ENCODE peak calls at places on chromosomes 4 and X, in five cellular contexts. One of them, this sample, is unnamed.

GRCh38 chr4:142703694-142704309 is 142.3 kb downstream of the INPP4B start:
- DNase-seq in activated CD8-positive, alpha-beta memory T cell treated with anti-CD3 and anti-CD28 coated beads for 1 hour: no peak
- DNase-seq in HT-29: no peak
- DNase-seq in activated naive CD8-positive, alpha-beta T cell treated with anti-CD3 and anti-CD28 coated beads for 36 hours: no peak
- DNase-seq in KG1: peak; percentile 72
- DNase-seq in this sample: no peak

GRCh38 chr4:18754180-18754579 is 732.6 kb upstream of the LCORL start:
- DNase-seq in activated CD8-positive, alpha-beta memory T cell treated with anti-CD3 and anti-CD28 coated beads for 1 hour: no peak
- DNase-seq in HT-29: no peak
- DNase-seq in activated naive CD8-positive, alpha-beta T cell treated with anti-CD3 and anti-CD28 coated beads for 36 hours: no peak
- DNase-seq in KG1: no peak
- DNase-seq in this sample: no peak

GRCh38 chr4:149264093-149264733 is 551.4 kb downstream of the IQCM start:
- DNase-seq in activated CD8-positive, alpha-beta memory T cell treated with anti-CD3 and anti-CD28 coated beads for 1 hour: no peak
- DNase-seq in HT-29: peak; percentile 71
- DNase-seq in activated naive CD8-positive, alpha-beta T cell treated with anti-CD3 and anti-CD28 coated beads for 36 hours: no peak
- DNase-seq in KG1: peak; percentile 0
- DNase-seq in this sample: peak; percentile 4

GRCh38 chrX:14235004-14235403 is 205.3 kb upstream of the GEMIN8 start:
- DNase-seq in activated CD8-positive, alpha-beta memory T cell treated with anti-CD3 and anti-CD28 coated beads for 1 hour: no peak
- DNase-seq in HT-29: no peak
- DNase-seq in activated naive CD8-positive, alpha-beta T cell treated with anti-CD3 and anti-CD28 coated beads for 36 hours: no peak
- DNase-seq in KG1: no peak
- DNase-seq in this sample: peak; percentile 4

GRCh38 chrX:150680974-150681373 is 12.2 kb upstream of the MTMR1 start:
- DNase-seq in activated CD8-positive, alpha-beta memory T cell treated with anti-CD3 and anti-CD28 coated beads for 1 hour: no peak
- DNase-seq in HT-29: peak; percentile 49
- DNase-seq in activated naive CD8-positive, alpha-beta T cell treated with anti-CD3 and anti-CD28 coated beads for 36 hours: no peak
- DNase-seq in KG1: no peak
- DNase-seq in this sample: no peak

GRCh38 chr4:75895744-75896314 is 6.4 kb downstream of the PPEF2 start:
- DNase-seq in activated CD8-positive, alpha-beta memory T cell treated with anti-CD3 and anti-CD28 coated beads for 1 hour: no peak
- DNase-seq in HT-29: peak; percentile 83
- DNase-seq in activated naive CD8-positive, alpha-beta T cell treated with anti-CD3 and anti-CD28 coated beads for 36 hours: no peak
- DNase-seq in KG1: no peak
- DNase-seq in this sample: no peak

GRCh38 chr4:145418739-145419138 is 62.9 kb upstream of the SMAD1 start:
- DNase-seq in activated CD8-positive, alpha-beta memory T cell treated with anti-CD3 and anti-CD28 coated beads for 1 hour: no peak
- DNase-seq in HT-29: no peak
- DNase-seq in activated naive CD8-positive, alpha-beta T cell treated with anti-CD3 and anti-CD28 coated beads for 36 hours: no peak
- DNase-seq in KG1: no peak
- DNase-seq in this sample: no peak

GRCh38 chrX:36908801-36909403 is 99.3 kb upstream of the FAM47C start:
- DNase-seq in activated CD8-positive, alpha-beta memory T cell treated with anti-CD3 and anti-CD28 coated beads for 1 hour: no peak
- DNase-seq in HT-29: peak; percentile 34
- DNase-seq in activated naive CD8-positive, alpha-beta T cell treated with anti-CD3 and anti-CD28 coated beads for 36 hours: no peak
- DNase-seq in KG1: peak; percentile 1
- DNase-seq in this sample: no peak

GRCh38 chr4:24032371-24032989 is 142.6 kb upstream of the PPARGC1A start:
- DNase-seq in activated CD8-positive, alpha-beta memory T cell treated with anti-CD3 and anti-CD28 coated beads for 1 hour: no peak
- DNase-seq in HT-29: peak; percentile 18
- DNase-seq in activated naive CD8-positive, alpha-beta T cell treated with anti-CD3 and anti-CD28 coated beads for 36 hours: no peak
- DNase-seq in KG1: no peak
- DNase-seq in this sample: peak; percentile 7

GRCh38 chr4:174564529-174564928 is 42.2 kb upstream of the HPGD start:
- DNase-seq in activated CD8-positive, alpha-beta memory T cell treated with anti-CD3 and anti-CD28 coated beads for 1 hour: no peak
- DNase-seq in HT-29: no peak
- DNase-seq in activated naive CD8-positive, alpha-beta T cell treated with anti-CD3 and anti-CD28 coated beads for 36 hours: no peak
- DNase-seq in KG1: no peak
- DNase-seq in this sample: no peak

GRCh38 chr4:97720869-97721432 is 422.3 kb downstream of the STPG2 start:
- DNase-seq in activated CD8-positive, alpha-beta memory T cell treated with anti-CD3 and anti-CD28 coated beads for 1 hour: no peak
- DNase-seq in HT-29: peak; percentile 32
- DNase-seq in activated naive CD8-positive, alpha-beta T cell treated with anti-CD3 and anti-CD28 coated beads for 36 hours: no peak
- DNase-seq in KG1: no peak
- DNase-seq in this sample: no peak

GRCh38 chr4:120443111-120443510 is 376.5 kb upstream of the MAD2L1 start:
- DNase-seq in activated CD8-positive, alpha-beta memory T cell treated with anti-CD3 and anti-CD28 coated beads for 1 hour: no peak
- DNase-seq in HT-29: no peak
- DNase-seq in activated naive CD8-positive, alpha-beta T cell treated with anti-CD3 and anti-CD28 coated beads for 36 hours: no peak
- DNase-seq in KG1: no peak
- DNase-seq in this sample: no peak

GRCh38 chr4:98728433-98728832 is 70.0 kb upstream of the TSPAN5 start:
- DNase-seq in activated CD8-positive, alpha-beta memory T cell treated with anti-CD3 and anti-CD28 coated beads for 1 hour: no peak
- DNase-seq in HT-29: no peak
- DNase-seq in activated naive CD8-positive, alpha-beta T cell treated with anti-CD3 and anti-CD28 coated beads for 36 hours: no peak
- DNase-seq in KG1: no peak
- DNase-seq in this sample: no peak

GRCh38 chr4:160182727-160183126 is 1079.8 kb downstream of the RAPGEF2 start:
- DNase-seq in activated CD8-positive, alpha-beta memory T cell treated with anti-CD3 and anti-CD28 coated beads for 1 hour: no peak
- DNase-seq in HT-29: no peak
- DNase-seq in activated naive CD8-positive, alpha-beta T cell treated with anti-CD3 and anti-CD28 coated beads for 36 hours: no peak
- DNase-seq in KG1: no peak
- DNase-seq in this sample: no peak

GRCh38 chrX:118495958-118496762 is 545 bp downstream of the DOCK11 start:
- DNase-seq in activated CD8-positive, alpha-beta memory T cell treated with anti-CD3 and anti-CD28 coated beads for 1 hour: peak; percentile 45
- DNase-seq in HT-29: no peak
- DNase-seq in activated naive CD8-positive, alpha-beta T cell treated with anti-CD3 and anti-CD28 coated beads for 36 hours: peak; percentile 74
- DNase-seq in KG1: peak; percentile 23
- DNase-seq in this sample: peak; percentile 73

GRCh38 chr4:125750827-125751466 is 436.2 kb downstream of the FAT4 start:
- DNase-seq in activated CD8-positive, alpha-beta memory T cell treated with anti-CD3 and anti-CD28 coated beads for 1 hour: no peak
- DNase-seq in HT-29: peak; percentile 41
- DNase-seq in activated naive CD8-positive, alpha-beta T cell treated with anti-CD3 and anti-CD28 coated beads for 36 hours: no peak
- DNase-seq in KG1: no peak
- DNase-seq in this sample: no peak

GRCh38 chr4:101419324-101420135 is 72.2 kb upstream of the PPP3CA start:
- DNase-seq in activated CD8-positive, alpha-beta memory T cell treated with anti-CD3 and anti-CD28 coated beads for 1 hour: no peak
- DNase-seq in HT-29: peak; percentile 52
- DNase-seq in activated naive CD8-positive, alpha-beta T cell treated with anti-CD3 and anti-CD28 coated beads for 36 hours: no peak
- DNase-seq in KG1: peak; percentile 21
- DNase-seq in this sample: no peak

GRCh38 chr4:10584042-10584441 is 100.5 kb downstream of the CLNK start:
- DNase-seq in activated CD8-positive, alpha-beta memory T cell treated with anti-CD3 and anti-CD28 coated beads for 1 hour: no peak
- DNase-seq in HT-29: peak; percentile 51
- DNase-seq in activated naive CD8-positive, alpha-beta T cell treated with anti-CD3 and anti-CD28 coated beads for 36 hours: no peak
- DNase-seq in KG1: no peak
- DNase-seq in this sample: peak; percentile 10

GRCh38 chrX:123408856-123409737 is 225.0 kb downstream of the GRIA3 start:
- DNase-seq in activated CD8-positive, alpha-beta memory T cell treated with anti-CD3 and anti-CD28 coated beads for 1 hour: no peak
- DNase-seq in HT-29: no peak
- DNase-seq in activated naive CD8-positive, alpha-beta T cell treated with anti-CD3 and anti-CD28 coated beads for 36 hours: no peak
- DNase-seq in KG1: no peak
- DNase-seq in this sample: no peak

GRCh38 chr4:140686799-140687198 is 69.4 kb downstream of the TBC1D9 start:
- DNase-seq in activated CD8-positive, alpha-beta memory T cell treated with anti-CD3 and anti-CD28 coated beads for 1 hour: no peak
- DNase-seq in HT-29: no peak
- DNase-seq in activated naive CD8-positive, alpha-beta T cell treated with anti-CD3 and anti-CD28 coated beads for 36 hours: no peak
- DNase-seq in KG1: no peak
- DNase-seq in this sample: no peak

GRCh38 chrX:47221756-47222155 is 3.3 kb downstream of the CDK16 start:
- DNase-seq in activated CD8-positive, alpha-beta memory T cell treated with anti-CD3 and anti-CD28 coated beads for 1 hour: no peak
- DNase-seq in HT-29: no peak
- DNase-seq in activated naive CD8-positive, alpha-beta T cell treated with anti-CD3 and anti-CD28 coated beads for 36 hours: no peak
- DNase-seq in KG1: no peak
- DNase-seq in this sample: peak; percentile 21

GRCh38 chrX:136049608-136050007 is 64.4 kb downstream of the SLC9A6 start:
- DNase-seq in activated CD8-positive, alpha-beta memory T cell treated with anti-CD3 and anti-CD28 coated beads for 1 hour: no peak
- DNase-seq in HT-29: no peak
- DNase-seq in activated naive CD8-positive, alpha-beta T cell treated with anti-CD3 and anti-CD28 coated beads for 36 hours: no peak
- DNase-seq in KG1: no peak
- DNase-seq in this sample: no peak

GRCh38 chrX:18389968-18390367 is 35.4 kb upstream of the CDKL5 start:
- DNase-seq in activated CD8-positive, alpha-beta memory T cell treated with anti-CD3 and anti-CD28 coated beads for 1 hour: no peak
- DNase-seq in HT-29: no peak
- DNase-seq in activated naive CD8-positive, alpha-beta T cell treated with anti-CD3 and anti-CD28 coated beads for 36 hours: no peak
- DNase-seq in KG1: no peak
- DNase-seq in this sample: no peak

GRCh38 chrX:44568196-44568595 is 25.5 kb upstream of the FUNDC1 start:
- DNase-seq in activated CD8-positive, alpha-beta memory T cell treated with anti-CD3 and anti-CD28 coated beads for 1 hour: no peak
- DNase-seq in HT-29: no peak
- DNase-seq in activated naive CD8-positive, alpha-beta T cell treated with anti-CD3 and anti-CD28 coated beads for 36 hours: no peak
- DNase-seq in KG1: no peak
- DNase-seq in this sample: no peak

GRCh38 chrX:15344106-15344505 is 8.8 kb upstream of the PIGA start:
- DNase-seq in activated CD8-positive, alpha-beta memory T cell treated with anti-CD3 and anti-CD28 coated beads for 1 hour: no peak
- DNase-seq in HT-29: no peak
- DNase-seq in activated naive CD8-positive, alpha-beta T cell treated with anti-CD3 and anti-CD28 coated beads for 36 hours: no peak
- DNase-seq in KG1: no peak
- DNase-seq in this sample: no peak

GRCh38 chrX:120791013-120791643 is 84.5 kb downstream of the CT47B1 start:
- DNase-seq in activated CD8-positive, alpha-beta memory T cell treated with anti-CD3 and anti-CD28 coated beads for 1 hour: no peak
- DNase-seq in HT-29: peak; percentile 22
- DNase-seq in activated naive CD8-positive, alpha-beta T cell treated with anti-CD3 and anti-CD28 coated beads for 36 hours: no peak
- DNase-seq in KG1: no peak
- DNase-seq in this sample: peak; percentile 7